ENCODE peak calls at places on chromosomes 2 and 18, in nine cellular contexts. One of them, this sample, is unnamed.
A peak's percentile ranks its signal among the peaks of the same experiment; 100 is the strongest.

GRCh38 chr2:151560289-151560688 is 150.6 kb downstream of the RIF1 start:
- DNase-seq in NAMALWA: peak; percentile 6
- DNase-seq in activated CD8-positive, alpha-beta memory T cell treated with anti-CD3 and anti-CD28 coated beads for 24 hours: no peak
- DNase-seq in cardiac fibroblast: peak; percentile 39
- DNase-seq in activated T-cell treated with anti-CD3 and anti-CD28 coated beads for 4 hours: no peak
- DNase-seq in T-cell: no peak
- DNase-seq in NCI-H2171 treated with DMSO at 0.1 percent for 48 hours: no peak
- DNase-seq in AG10803: peak; percentile 26
- DNase-seq in cerebellum: peak; percentile 63
- DNase-seq in this sample: peak; percentile 17

GRCh38 chr2:60071427-60071826 is 482.0 kb downstream of the BCL11A start:
- DNase-seq in NAMALWA: no peak
- DNase-seq in activated CD8-positive, alpha-beta memory T cell treated with anti-CD3 and anti-CD28 coated beads for 24 hours: no peak
- DNase-seq in cardiac fibroblast: no peak
- DNase-seq in activated T-cell treated with anti-CD3 and anti-CD28 coated beads for 4 hours: no peak
- DNase-seq in T-cell: no peak
- DNase-seq in NCI-H2171 treated with DMSO at 0.1 percent for 48 hours: no peak
- DNase-seq in AG10803: no peak
- DNase-seq in cerebellum: no peak
- DNase-seq in this sample: no peak

GRCh38 chr2:217789003-217789735 is 213.6 kb downstream of the TNS1 start:
- DNase-seq in NAMALWA: peak; percentile 69
- DNase-seq in activated CD8-positive, alpha-beta memory T cell treated with anti-CD3 and anti-CD28 coated beads for 24 hours: peak; percentile 93
- DNase-seq in cardiac fibroblast: peak; percentile 79
- DNase-seq in activated T-cell treated with anti-CD3 and anti-CD28 coated beads for 4 hours: peak; percentile 71
- DNase-seq in T-cell: peak; percentile 15
- DNase-seq in NCI-H2171 treated with DMSO at 0.1 percent for 48 hours: peak; percentile 46
- DNase-seq in AG10803: peak; percentile 62
- DNase-seq in cerebellum: peak; percentile 61
- DNase-seq in this sample: peak; percentile 32

GRCh38 chr18:67771271-67771670 is 254.8 kb upstream of the DSEL start:
- DNase-seq in NAMALWA: no peak
- DNase-seq in activated CD8-positive, alpha-beta memory T cell treated with anti-CD3 and anti-CD28 coated beads for 24 hours: no peak
- DNase-seq in cardiac fibroblast: peak; percentile 49
- DNase-seq in activated T-cell treated with anti-CD3 and anti-CD28 coated beads for 4 hours: no peak
- DNase-seq in T-cell: no peak
- DNase-seq in NCI-H2171 treated with DMSO at 0.1 percent for 48 hours: no peak
- DNase-seq in AG10803: peak; percentile 50
- DNase-seq in cerebellum: no peak
- DNase-seq in this sample: no peak

GRCh38 chr2:58042486-58042970 is 4.1 kb upstream of the VRK2 start:
- DNase-seq in NAMALWA: no peak
- DNase-seq in activated CD8-positive, alpha-beta memory T cell treated with anti-CD3 and anti-CD28 coated beads for 24 hours: no peak
- DNase-seq in cardiac fibroblast: peak; percentile 84
- DNase-seq in activated T-cell treated with anti-CD3 and anti-CD28 coated beads for 4 hours: peak; percentile 19
- DNase-seq in T-cell: no peak
- DNase-seq in NCI-H2171 treated with DMSO at 0.1 percent for 48 hours: peak; percentile 10
- DNase-seq in AG10803: peak; percentile 67
- DNase-seq in cerebellum: no peak
- DNase-seq in this sample: peak; percentile 87

GRCh38 chr2:167944825-167945659 is 302.4 kb downstream of the STK39 start:
- DNase-seq in NAMALWA: no peak
- DNase-seq in activated CD8-positive, alpha-beta memory T cell treated with anti-CD3 and anti-CD28 coated beads for 24 hours: no peak
- DNase-seq in cardiac fibroblast: peak; percentile 48
- DNase-seq in activated T-cell treated with anti-CD3 and anti-CD28 coated beads for 4 hours: no peak
- DNase-seq in T-cell: no peak
- DNase-seq in NCI-H2171 treated with DMSO at 0.1 percent for 48 hours: no peak
- DNase-seq in AG10803: no peak
- DNase-seq in cerebellum: no peak
- DNase-seq in this sample: no peak

GRCh38 chr18:68436485-68436884 is 278.4 kb downstream of the TMX3 start:
- DNase-seq in NAMALWA: no peak
- DNase-seq in activated CD8-positive, alpha-beta memory T cell treated with anti-CD3 and anti-CD28 coated beads for 24 hours: no peak
- DNase-seq in cardiac fibroblast: peak; percentile 78
- DNase-seq in activated T-cell treated with anti-CD3 and anti-CD28 coated beads for 4 hours: no peak
- DNase-seq in T-cell: no peak
- DNase-seq in NCI-H2171 treated with DMSO at 0.1 percent for 48 hours: peak; percentile 26
- DNase-seq in AG10803: peak; percentile 58
- DNase-seq in cerebellum: no peak
- DNase-seq in this sample: no peak

GRCh38 chr2:133213651-133214050 is 354.6 kb downstream of the NCKAP5 start:
- DNase-seq in NAMALWA: no peak
- DNase-seq in activated CD8-positive, alpha-beta memory T cell treated with anti-CD3 and anti-CD28 coated beads for 24 hours: no peak
- DNase-seq in cardiac fibroblast: no peak
- DNase-seq in activated T-cell treated with anti-CD3 and anti-CD28 coated beads for 4 hours: no peak
- DNase-seq in T-cell: no peak
- DNase-seq in NCI-H2171 treated with DMSO at 0.1 percent for 48 hours: no peak
- DNase-seq in AG10803: no peak
- DNase-seq in cerebellum: no peak
- DNase-seq in this sample: no peak

GRCh38 chr2:178448968-178449661 is 1.9 kb downstream of the PRKRA start:
- DNase-seq in NAMALWA: peak; percentile 59
- DNase-seq in activated CD8-positive, alpha-beta memory T cell treated with anti-CD3 and anti-CD28 coated beads for 24 hours: no peak
- DNase-seq in cardiac fibroblast: no peak
- DNase-seq in activated T-cell treated with anti-CD3 and anti-CD28 coated beads for 4 hours: no peak
- DNase-seq in T-cell: no peak
- DNase-seq in NCI-H2171 treated with DMSO at 0.1 percent for 48 hours: no peak
- DNase-seq in AG10803: no peak
- DNase-seq in cerebellum: no peak
- DNase-seq in this sample: no peak

GRCh38 chr2:150274108-150274507 is 213.4 kb downstream of the RND3 start:
- DNase-seq in NAMALWA: no peak
- DNase-seq in activated CD8-positive, alpha-beta memory T cell treated with anti-CD3 and anti-CD28 coated beads for 24 hours: no peak
- DNase-seq in cardiac fibroblast: no peak
- DNase-seq in activated T-cell treated with anti-CD3 and anti-CD28 coated beads for 4 hours: no peak
- DNase-seq in T-cell: no peak
- DNase-seq in NCI-H2171 treated with DMSO at 0.1 percent for 48 hours: no peak
- DNase-seq in AG10803: peak; percentile 39
- DNase-seq in cerebellum: no peak
- DNase-seq in this sample: no peak

GRCh38 chr2:182715121-182715895 is 749 bp upstream of the DNAJC10 start:
- DNase-seq in NAMALWA: peak; percentile 55
- DNase-seq in activated CD8-positive, alpha-beta memory T cell treated with anti-CD3 and anti-CD28 coated beads for 24 hours: no peak
- DNase-seq in cardiac fibroblast: peak; percentile 30
- DNase-seq in activated T-cell treated with anti-CD3 and anti-CD28 coated beads for 4 hours: no peak
- DNase-seq in T-cell: no peak
- DNase-seq in NCI-H2171 treated with DMSO at 0.1 percent for 48 hours: no peak
- DNase-seq in AG10803: peak; percentile 51
- DNase-seq in cerebellum: no peak
- DNase-seq in this sample: peak; percentile 39

GRCh38 chr18:9617006-9617542 is 2.7 kb upstream of the PPP4R1 start:
- DNase-seq in NAMALWA: no peak
- DNase-seq in activated CD8-positive, alpha-beta memory T cell treated with anti-CD3 and anti-CD28 coated beads for 24 hours: no peak
- DNase-seq in cardiac fibroblast: peak; percentile 42
- DNase-seq in activated T-cell treated with anti-CD3 and anti-CD28 coated beads for 4 hours: no peak
- DNase-seq in T-cell: no peak
- DNase-seq in NCI-H2171 treated with DMSO at 0.1 percent for 48 hours: no peak
- DNase-seq in AG10803: peak; percentile 46
- DNase-seq in cerebellum: no peak
- DNase-seq in this sample: peak; percentile 38

GRCh38 chr2:8605350-8606065 is 76.3 kb upstream of the ID2 start:
- DNase-seq in NAMALWA: no peak
- DNase-seq in activated CD8-positive, alpha-beta memory T cell treated with anti-CD3 and anti-CD28 coated beads for 24 hours: no peak
- DNase-seq in cardiac fibroblast: peak; percentile 26
- DNase-seq in activated T-cell treated with anti-CD3 and anti-CD28 coated beads for 4 hours: no peak
- DNase-seq in T-cell: no peak
- DNase-seq in NCI-H2171 treated with DMSO at 0.1 percent for 48 hours: no peak
- DNase-seq in AG10803: no peak
- DNase-seq in cerebellum: no peak
- DNase-seq in this sample: peak; percentile 51

GRCh38 chr2:205776720-205777119 is 94.4 kb downstream of the NRP2 start:
- DNase-seq in NAMALWA: no peak
- DNase-seq in activated CD8-positive, alpha-beta memory T cell treated with anti-CD3 and anti-CD28 coated beads for 24 hours: no peak
- DNase-seq in cardiac fibroblast: no peak
- DNase-seq in activated T-cell treated with anti-CD3 and anti-CD28 coated beads for 4 hours: no peak
- DNase-seq in T-cell: no peak
- DNase-seq in NCI-H2171 treated with DMSO at 0.1 percent for 48 hours: no peak
- DNase-seq in AG10803: no peak
- DNase-seq in cerebellum: no peak
- DNase-seq in this sample: peak; percentile 77

GRCh38 chr18:78561757-78562445 is 417.7 kb upstream of the SALL3 start:
- DNase-seq in NAMALWA: no peak
- DNase-seq in activated CD8-positive, alpha-beta memory T cell treated with anti-CD3 and anti-CD28 coated beads for 24 hours: peak; percentile 0
- DNase-seq in cardiac fibroblast: no peak
- DNase-seq in activated T-cell treated with anti-CD3 and anti-CD28 coated beads for 4 hours: no peak
- DNase-seq in T-cell: no peak
- DNase-seq in NCI-H2171 treated with DMSO at 0.1 percent for 48 hours: no peak
- DNase-seq in AG10803: no peak
- DNase-seq in cerebellum: peak; percentile 79
- DNase-seq in this sample: peak; percentile 98

GRCh38 chr18:13566941-13567762 is 159.2 kb downstream of the FAM210A start:
- DNase-seq in NAMALWA: peak; percentile 85
- DNase-seq in activated CD8-positive, alpha-beta memory T cell treated with anti-CD3 and anti-CD28 coated beads for 24 hours: no peak
- DNase-seq in cardiac fibroblast: no peak
- DNase-seq in activated T-cell treated with anti-CD3 and anti-CD28 coated beads for 4 hours: no peak
- DNase-seq in T-cell: no peak
- DNase-seq in NCI-H2171 treated with DMSO at 0.1 percent for 48 hours: no peak
- DNase-seq in AG10803: no peak
- DNase-seq in cerebellum: no peak
- DNase-seq in this sample: no peak

GRCh38 chr2:240441993-240442411 is 6.5 kb downstream of the GPC1 start:
- DNase-seq in NAMALWA: no peak
- DNase-seq in activated CD8-positive, alpha-beta memory T cell treated with anti-CD3 and anti-CD28 coated beads for 24 hours: no peak
- DNase-seq in cardiac fibroblast: no peak
- DNase-seq in activated T-cell treated with anti-CD3 and anti-CD28 coated beads for 4 hours: no peak
- DNase-seq in T-cell: no peak
- DNase-seq in NCI-H2171 treated with DMSO at 0.1 percent for 48 hours: no peak
- DNase-seq in AG10803: no peak
- DNase-seq in cerebellum: no peak
- DNase-seq in this sample: no peak

GRCh38 chr2:67625671-67626070 is 228.5 kb downstream of the ETAA1 start:
- DNase-seq in NAMALWA: no peak
- DNase-seq in activated CD8-positive, alpha-beta memory T cell treated with anti-CD3 and anti-CD28 coated beads for 24 hours: no peak
- DNase-seq in cardiac fibroblast: peak; percentile 53
- DNase-seq in activated T-cell treated with anti-CD3 and anti-CD28 coated beads for 4 hours: no peak
- DNase-seq in T-cell: no peak
- DNase-seq in NCI-H2171 treated with DMSO at 0.1 percent for 48 hours: no peak
- DNase-seq in AG10803: peak; percentile 90
- DNase-seq in cerebellum: no peak
- DNase-seq in this sample: no peak

GRCh38 chr2:171004833-171005232 is 75.8 kb downstream of the GORASP2 start:
- DNase-seq in NAMALWA: no peak
- DNase-seq in activated CD8-positive, alpha-beta memory T cell treated with anti-CD3 and anti-CD28 coated beads for 24 hours: no peak
- DNase-seq in cardiac fibroblast: no peak
- DNase-seq in activated T-cell treated with anti-CD3 and anti-CD28 coated beads for 4 hours: no peak
- DNase-seq in T-cell: no peak
- DNase-seq in NCI-H2171 treated with DMSO at 0.1 percent for 48 hours: no peak
- DNase-seq in AG10803: no peak
- DNase-seq in cerebellum: no peak
- DNase-seq in this sample: no peak

GRCh38 chr2:63903003-63903402 is 61.3 kb downstream of the UGP2 start:
- DNase-seq in NAMALWA: peak; percentile 13
- DNase-seq in activated CD8-positive, alpha-beta memory T cell treated with anti-CD3 and anti-CD28 coated beads for 24 hours: no peak
- DNase-seq in cardiac fibroblast: peak; percentile 13
- DNase-seq in activated T-cell treated with anti-CD3 and anti-CD28 coated beads for 4 hours: no peak
- DNase-seq in T-cell: no peak
- DNase-seq in NCI-H2171 treated with DMSO at 0.1 percent for 48 hours: no peak
- DNase-seq in AG10803: peak; percentile 9
- DNase-seq in cerebellum: no peak
- DNase-seq in this sample: no peak

GRCh38 chr2:111117666-111118454 is 2.9 kb upstream of the BCL2L11 start:
- DNase-seq in NAMALWA: peak; percentile 25
- DNase-seq in activated CD8-positive, alpha-beta memory T cell treated with anti-CD3 and anti-CD28 coated beads for 24 hours: peak; percentile 73
- DNase-seq in cardiac fibroblast: peak; percentile 59
- DNase-seq in activated T-cell treated with anti-CD3 and anti-CD28 coated beads for 4 hours: peak; percentile 11
- DNase-seq in T-cell: no peak
- DNase-seq in NCI-H2171 treated with DMSO at 0.1 percent for 48 hours: no peak
- DNase-seq in AG10803: peak; percentile 47
- DNase-seq in cerebellum: no peak
- DNase-seq in this sample: peak; percentile 3

GRCh38 chr2:29165362-29166236 is 50.4 kb downstream of the CLIP4 start:
- DNase-seq in NAMALWA: no peak
- DNase-seq in activated CD8-positive, alpha-beta memory T cell treated with anti-CD3 and anti-CD28 coated beads for 24 hours: no peak
- DNase-seq in cardiac fibroblast: peak; percentile 59
- DNase-seq in activated T-cell treated with anti-CD3 and anti-CD28 coated beads for 4 hours: no peak
- DNase-seq in T-cell: no peak
- DNase-seq in NCI-H2171 treated with DMSO at 0.1 percent for 48 hours: peak; percentile 71
- DNase-seq in AG10803: peak; percentile 67
- DNase-seq in cerebellum: no peak
- DNase-seq in this sample: peak; percentile 84

GRCh38 chr2:121748202-121748601 is 7.2 kb upstream of the TSN start:
- DNase-seq in NAMALWA: peak; percentile 73
- DNase-seq in activated CD8-positive, alpha-beta memory T cell treated with anti-CD3 and anti-CD28 coated beads for 24 hours: no peak
- DNase-seq in cardiac fibroblast: peak; percentile 61
- DNase-seq in activated T-cell treated with anti-CD3 and anti-CD28 coated beads for 4 hours: no peak
- DNase-seq in T-cell: no peak
- DNase-seq in NCI-H2171 treated with DMSO at 0.1 percent for 48 hours: no peak
- DNase-seq in AG10803: peak; percentile 52
- DNase-seq in cerebellum: no peak
- DNase-seq in this sample: peak; percentile 48

GRCh38 chr2:16908671-16909070 is 243.0 kb upstream of the CYRIA start:
- DNase-seq in NAMALWA: no peak
- DNase-seq in activated CD8-positive, alpha-beta memory T cell treated with anti-CD3 and anti-CD28 coated beads for 24 hours: no peak
- DNase-seq in cardiac fibroblast: no peak
- DNase-seq in activated T-cell treated with anti-CD3 and anti-CD28 coated beads for 4 hours: no peak
- DNase-seq in T-cell: no peak
- DNase-seq in NCI-H2171 treated with DMSO at 0.1 percent for 48 hours: no peak
- DNase-seq in AG10803: no peak
- DNase-seq in cerebellum: no peak
- DNase-seq in this sample: no peak